ENCODE peak calls at places on chromosome 10, in seven cellular contexts. R is right lobe of liver, G is HFFc6, C is GM13977, E is omental fat pad, U is uterus, K is AG04450. S is an unnamed sample.

GRCh38 chr10:118721005-118721876 is 33.5 kb downstream of the CACUL1 start:
- DNase-seq in K (peak; percentile 33), U (peak; percentile 75), C (peak; percentile 45), R (no peak), E (peak; percentile 74), G (peak; percentile 53), S (no peak)

GRCh38 chr10:68900427-68901105 is 549 bp upstream of the DDX50 start:
- DNase-seq in G (peak; percentile 30), U (no peak), E (peak; percentile 34), K (peak; percentile 29), C (no peak), R (peak; percentile 79), S (peak; percentile 32)

GRCh38 chr10:20892011-20892585 is 5.0 kb downstream of the NEBL start:
- DNase-seq in G (no peak), U (no peak), K (no peak), R (no peak), E (no peak), C (no peak), S (no peak)

GRCh38 chr10:52956861-52957260 is 184.3 kb upstream of the MBL2 start:
- DNase-seq in U (no peak), R (no peak), E (no peak), C (no peak), K (no peak), G (no peak), S (no peak)

GRCh38 chr10:3754727-3755439 is 30.1 kb downstream of the KLF6 start:
- DNase-seq in G (peak; percentile 85), C (no peak), K (no peak), R (no peak), U (peak; percentile 77), E (no peak), S (no peak)

GRCh38 chr10:11579885-11580284 is 31.6 kb downstream of the USP6NL start:
- DNase-seq in R (no peak), G (no peak), C (no peak), U (no peak), K (no peak), E (no peak), S (no peak)

GRCh38 chr10:35178305-35178704 is 51.7 kb downstream of the CREM start:
- DNase-seq in G (no peak), R (no peak), E (no peak), K (no peak), C (no peak), U (no peak), S (no peak)

GRCh38 chr10:102918817-102919236 is 733 bp downstream of the CNNM2 start:
- DNase-seq in U (no peak), C (peak; percentile 54), E (no peak), R (no peak), G (no peak), K (no peak), S (no peak)

GRCh38 chr10:78742730-78743615 is 325.8 kb upstream of the ZMIZ1 start:
- DNase-seq in U (no peak), K (no peak), C (no peak), R (peak; percentile 78), E (no peak), G (no peak), S (no peak)

GRCh38 chr10:132464256-132465192 is 67.5 kb downstream of the PWWP2B start:
- DNase-seq in E (no peak), G (no peak), R (peak; percentile 16), K (no peak), U (peak; percentile 87), C (no peak), S (no peak)

DNA sequence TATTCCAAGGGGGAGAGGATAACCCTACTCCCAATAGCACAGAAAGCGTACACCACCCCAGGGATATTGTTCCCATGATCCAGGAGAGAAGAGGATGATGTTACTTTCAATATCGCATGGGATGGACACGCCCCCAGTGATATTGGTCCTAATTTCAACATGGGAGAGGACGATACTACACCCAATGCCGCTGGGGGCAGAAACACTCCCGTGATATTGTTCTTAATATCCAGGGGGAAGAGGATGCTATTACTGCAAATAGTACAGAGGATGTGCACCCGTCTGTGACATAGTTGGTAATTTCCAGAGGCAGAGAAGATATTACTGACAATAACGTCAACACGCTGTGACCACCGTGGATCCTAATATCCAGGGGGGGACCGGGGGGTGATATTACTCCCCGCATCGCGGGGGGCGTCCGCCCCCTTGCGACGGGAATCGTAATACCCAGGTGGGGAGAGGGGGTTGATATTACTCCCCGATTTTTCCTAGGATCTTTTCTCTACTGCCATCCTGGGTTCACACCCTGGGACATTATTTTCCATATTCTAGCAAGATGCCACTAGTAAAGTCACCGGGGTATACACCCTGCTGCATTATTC is 16.6 kb downstream of the MEIG1 start:
- DNase-seq in K (no peak), C (no peak), E (no peak), R (no peak), U (no peak), G (no peak), S (no peak)
- TF ChIP-seq CTCF in K (peak; percentile 34), C (peak; percentile 25), E (no peak), R (peak; percentile 5), U (no peak), G (peak; percentile 41), S (peak; percentile 24)

GRCh38 chr10:116690356-116691078 is 51.8 kb downstream of the HSPA12A start:
- DNase-seq in G (no peak), K (no peak), E (no peak), C (no peak), U (peak; percentile 53), R (peak; percentile 37), S (no peak)
- TF ChIP-seq CTCF in G (no peak), K (peak; percentile 47), E (no peak), C (peak; percentile 20), U (peak; percentile 43), R (peak; percentile 37), S (no peak)

DNA sequence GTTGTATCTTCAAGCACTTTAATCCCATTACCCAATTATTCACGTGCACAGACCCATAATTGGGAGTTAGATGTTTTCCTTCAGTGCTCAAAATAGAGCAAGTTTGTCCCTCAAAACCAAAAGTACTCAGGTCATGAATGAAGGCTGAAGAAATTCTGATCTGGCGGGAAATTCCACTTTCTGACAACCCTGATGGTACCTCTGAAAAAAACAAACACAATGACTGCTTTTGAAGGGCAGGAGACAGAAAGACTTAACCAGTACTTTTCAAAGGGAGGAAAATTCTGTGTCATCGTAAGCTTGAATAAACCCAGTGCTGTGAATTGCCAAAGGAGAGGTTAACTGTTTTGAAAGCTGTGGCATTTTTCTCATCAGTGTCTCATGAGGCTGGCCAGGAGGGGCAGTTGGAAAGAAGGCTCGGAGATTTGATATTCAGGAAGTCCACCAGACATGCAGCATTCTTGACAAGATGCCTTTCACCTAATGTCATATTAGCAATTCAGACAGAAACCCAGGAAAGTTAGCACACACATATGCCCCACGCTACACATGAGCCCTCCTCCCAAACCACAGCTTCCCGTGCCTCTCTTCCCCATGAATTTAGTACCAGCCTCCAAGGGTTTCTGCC is 347.0 kb downstream of the KCNMA1 start:
- DNase-seq in U (no peak), G (peak; percentile 91), R (no peak), C (no peak), E (no peak), K (peak; percentile 65), S (peak; percentile 87)
- TF ChIP-seq CTCF in U (no peak), G (no peak), R (no peak), C (no peak), E (no peak), K (peak; percentile 6), S (no peak)

GRCh38 chr10:70513848-70514309 is 35.3 kb downstream of the PALD1 start:
- DNase-seq in G (no peak), C (peak; percentile 88), U (no peak), R (no peak), E (no peak), K (no peak), S (no peak)
- TF ChIP-seq CTCF in G (no peak), C (no peak), U (no peak), R (no peak), E (no peak), K (no peak), S (no peak)

DNA sequence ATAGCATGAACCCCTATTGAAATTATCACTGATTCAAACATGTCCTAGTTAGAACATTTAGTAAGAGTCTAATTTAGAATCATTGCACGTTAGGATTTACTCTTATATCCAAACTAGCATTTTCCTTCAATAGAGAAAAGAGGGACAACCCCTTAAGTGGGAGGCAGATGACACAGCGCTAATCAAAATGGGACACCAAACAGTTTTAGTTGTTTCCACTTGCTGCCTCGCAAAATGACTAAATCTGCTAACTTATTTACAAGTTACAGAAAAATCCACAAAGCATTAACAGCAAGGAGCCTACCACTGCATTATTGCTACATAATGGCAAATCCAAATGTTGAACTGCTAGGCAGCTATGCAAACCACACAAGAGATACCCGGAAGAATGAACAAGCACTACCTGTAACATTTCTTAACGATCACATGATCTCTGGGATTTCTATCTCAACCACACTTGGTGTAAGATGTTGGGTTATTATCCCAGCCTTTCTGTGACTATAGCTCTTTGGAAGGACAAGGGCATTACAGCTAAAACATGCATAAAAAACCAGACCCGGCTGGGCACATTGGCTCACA is 96.7 kb downstream of the SFMBT2 start:
- DNase-seq in C (no peak), K (no peak), E (no peak), G (no peak), U (no peak), R (no peak), S (no peak)
- TF ChIP-seq CTCF in C (no peak), K (no peak), E (no peak), G (no peak), U (no peak), R (no peak), S (no peak)

GRCh38 chr10:59675812-59676211 is 33.8 kb downstream of the SLC16A9 start:
- DNase-seq in E (no peak), G (no peak), U (no peak), K (no peak), C (no peak), R (no peak), S (no peak)
- TF ChIP-seq CTCF in E (no peak), G (peak; percentile 47), U (no peak), K (no peak), C (no peak), R (no peak), S (no peak)

S was measured in BJ.